ENCODE peak calls at places on chromosomes 5 and 9, in seven cellular contexts. C is fibroblast of lung, D is RWPE2, Z is GM23338, H is aorta, K is cardiac muscle cell, L is uterus. Y is an unnamed sample.

GRCh38 chr5:102554728-102555127 is 55.9 kb upstream of the SLCO6A1 start:
- DNase-seq in D (no peak), L (no peak), C (no peak), Z (peak; percentile 47), K (peak; percentile 20), H (no peak), Y (no peak)

GRCh38 chr9:122403381-122404002 is 32.7 kb downstream of the PTGS1 start:
- DNase-seq in H (no peak), K (no peak), L (no peak), C (no peak), Z (no peak), D (no peak), Y (no peak)

GRCh38 chr5:154565123-154565522 is 87.1 kb upstream of the HAND1 start:
- DNase-seq in D (no peak), L (no peak), Z (no peak), C (no peak), H (no peak), K (no peak), Y (no peak)

GRCh38 chr9:5562806-5563416 is 52.6 kb downstream of the PDCD1LG2 start:
- DNase-seq in D (no peak), C (no peak), L (no peak), H (no peak), K (no peak), Z (no peak), Y (no peak)

GRCh38 chr5:100777680-100778281 is 125.3 kb downstream of the ST8SIA4 start:
- DNase-seq in C (peak; percentile 92), Z (no peak), K (peak; percentile 88), L (no peak), D (peak; percentile 69), H (no peak), Y (no peak)

GRCh38 chr5:16992006-16992405 is 55.9 kb upstream of the MYO10 start:
- DNase-seq in C (peak; percentile 27), L (no peak), Z (no peak), D (no peak), H (no peak), K (no peak), Y (no peak)

GRCh38 chr9:33651125-33651524 is 127.1 kb downstream of the ANKRD18B start:
- DNase-seq in H (no peak), L (no peak), K (no peak), Z (peak; percentile 65), D (no peak), C (no peak), Y (no peak)

GRCh38 chr9:99867968-99868367 is 38.5 kb upstream of the STX17 start:
- DNase-seq in Z (no peak), H (no peak), K (no peak), D (no peak), L (no peak), C (no peak), Y (no peak)

GRCh38 chr9:36187414-36187813 is 3.3 kb upstream of the CLTA start:
- DNase-seq in L (no peak), D (no peak), K (peak; percentile 82), Z (no peak), C (peak; percentile 33), H (no peak), Y (no peak)

GRCh38 chr9:124033348-124033747 is 21.8 kb downstream of the LHX2 start:
- DNase-seq in K (no peak), L (no peak), D (no peak), Z (no peak), H (peak; percentile 9), C (no peak), Y (no peak)

GRCh38 chr5:131246515-131246914 is 17.3 kb upstream of the CDC42SE2 start:
- DNase-seq in Z (no peak), C (no peak), H (no peak), D (no peak), K (no peak), L (no peak), Y (no peak)

DNA sequence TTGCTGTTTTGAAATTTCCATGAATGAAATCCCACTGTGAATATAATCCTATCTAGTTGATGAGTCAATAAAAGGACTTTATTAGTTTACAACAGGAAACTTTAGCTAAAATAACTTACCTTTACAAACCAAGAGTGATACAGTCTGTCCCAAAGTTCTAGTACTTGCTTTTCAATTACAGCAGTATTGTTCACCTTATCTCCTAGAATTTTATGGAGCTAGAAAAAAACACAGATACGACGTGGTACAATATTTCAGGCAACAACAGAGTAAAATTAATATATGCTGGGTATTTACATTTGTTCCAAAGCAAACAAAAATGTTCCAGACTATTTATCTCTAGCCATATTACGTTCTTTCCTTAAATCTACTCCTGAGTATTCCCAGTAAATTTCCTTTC is 46.9 kb upstream of the CTNNAL1 start:
- DNase-seq in Z (no peak), D (no peak), L (no peak), H (no peak), K (no peak), C (no peak), Y (no peak)
- H3K36me3 ChIP-seq in Z (peaks cover 49% of the 10 kb centered on the region), D (peaks cover 90% of the 10 kb centered on the region), L (no peaks in the 10 kb centered on the region), H (peaks cover 11% of the 10 kb centered on the region), K (peaks cover 17% of the 10 kb centered on the region), C (peaks cover 7% of the 10 kb centered on the region), Y (peaks cover 24% of the 10 kb centered on the region)

GRCh38 chr9:27150758-27151431 is 41.9 kb downstream of the TEK start:
- DNase-seq in Z (no peak), D (no peak), K (peak; percentile 84), C (peak; percentile 43), H (no peak), L (no peak), Y (no peak)
- H3K4me1 ChIP-seq in Z (peaks cover 7% of the 10 kb centered on the region), D (peaks cover 28% of the 10 kb centered on the region), K (peaks cover 6% of the 10 kb centered on the region), C (peaks cover 6% of the 10 kb centered on the region), H (no peaks in the 10 kb centered on the region), L (no peaks in the 10 kb centered on the region), Y (no peaks in the 10 kb centered on the region)

GRCh38 chr5:157322581-157322980 is 56.7 kb downstream of the CYFIP2 start:
- DNase-seq in C (no peak), K (no peak), Z (no peak), D (no peak), H (no peak), L (no peak), Y (no peak)
- H3K36me3 ChIP-seq in C (no peaks in the 10 kb centered on the region), K (peaks cover 67% of the 10 kb centered on the region), Z (peaks cover 6% of the 10 kb centered on the region), D (no peaks in the 10 kb centered on the region), H (no peaks in the 10 kb centered on the region), L (no peaks in the 10 kb centered on the region), Y (peaks cover 77% of the 10 kb centered on the region)

GRCh38 chr9:77980622-77981021 is 51.0 kb downstream of the GNAQ start:
- DNase-seq in D (no peak), K (peak; percentile 56), C (peak; percentile 64), Z (no peak), H (no peak), L (no peak), Y (no peak)

GRCh38 chr9:77978086-77978781 is 53.4 kb downstream of the GNAQ start:
- DNase-seq in K (no peak), L (no peak), H (no peak), D (no peak), Z (no peak), C (no peak), Y (no peak)

GRCh38 chr9:77982985-77983662 is 48.5 kb downstream of the GNAQ start:
- DNase-seq in H (no peak), L (no peak), C (no peak), K (no peak), D (no peak), Z (no peak), Y (no peak)

GRCh38 chr9:77981907-77982306 is 49.7 kb downstream of the GNAQ start:
- DNase-seq in D (no peak), K (no peak), Z (no peak), L (no peak), C (no peak), H (no peak), Y (no peak)

DNA sequence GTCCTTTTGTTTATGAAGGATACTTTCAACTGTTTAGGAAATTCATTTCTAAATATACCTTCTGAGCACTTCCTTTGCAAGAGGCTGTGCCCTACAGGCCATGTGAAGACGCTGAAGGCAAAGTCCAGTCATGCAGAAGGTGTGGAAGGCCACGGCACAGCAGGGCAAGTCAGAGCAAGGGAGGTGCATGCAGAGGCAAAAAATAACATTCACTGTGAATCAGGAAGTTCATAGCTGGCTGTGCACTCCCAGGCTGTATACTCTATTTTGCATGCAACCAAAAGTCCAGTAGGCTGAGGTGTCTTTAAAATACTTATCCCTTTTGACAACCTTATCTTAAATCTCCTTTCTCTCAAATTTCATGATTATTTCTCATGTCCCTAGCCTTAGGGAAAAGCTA is 50.3 kb downstream of the GNAQ start:
- DNase-seq in K (no peak), Z (no peak), C (peak; percentile 17), D (peak; percentile 80), H (no peak), L (no peak), Y (no peak)
- H3K4me1 ChIP-seq in K (peaks cover 20% of the 10 kb centered on the region), Z (peaks cover 19% of the 10 kb centered on the region), C (peaks cover 8% of the 10 kb centered on the region), D (peaks cover 45% of the 10 kb centered on the region), H (no peaks in the 10 kb centered on the region), L (peaks cover 5% of the 10 kb centered on the region), Y (peaks cover 60% of the 10 kb centered on the region)

DNA sequence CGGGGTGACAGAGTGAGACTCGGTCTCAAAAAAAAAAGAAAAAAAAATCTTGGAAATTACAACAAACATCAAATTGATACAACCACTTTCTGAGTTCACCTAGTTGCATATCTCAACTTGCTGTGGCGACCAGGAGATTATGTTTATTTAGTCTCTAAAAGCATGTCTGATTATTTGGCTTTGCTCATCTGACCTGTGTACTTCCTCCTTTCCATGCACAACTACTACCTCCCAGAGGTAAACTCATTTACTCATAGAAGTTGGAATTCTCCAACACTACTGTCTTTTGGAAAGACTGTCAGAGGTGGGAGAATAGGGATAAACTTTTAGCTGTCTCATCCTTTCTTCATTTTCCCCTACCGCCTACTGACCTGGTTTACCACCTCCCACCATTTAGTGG is 42.6 kb downstream of the MTMR12 start:
- DNase-seq in L (no peak), Z (no peak), H (no peak), D (no peak), C (no peak), K (no peak), Y (no peak)
- H3K36me3 ChIP-seq in L (no peaks in the 10 kb centered on the region), Z (peaks cover 54% of the 10 kb centered on the region), H (peaks cover 7% of the 10 kb centered on the region), D (peaks cover 81% of the 10 kb centered on the region), C (peaks cover 5% of the 10 kb centered on the region), K (peaks cover 24% of the 10 kb centered on the region), Y (peaks cover 42% of the 10 kb centered on the region)

DNA sequence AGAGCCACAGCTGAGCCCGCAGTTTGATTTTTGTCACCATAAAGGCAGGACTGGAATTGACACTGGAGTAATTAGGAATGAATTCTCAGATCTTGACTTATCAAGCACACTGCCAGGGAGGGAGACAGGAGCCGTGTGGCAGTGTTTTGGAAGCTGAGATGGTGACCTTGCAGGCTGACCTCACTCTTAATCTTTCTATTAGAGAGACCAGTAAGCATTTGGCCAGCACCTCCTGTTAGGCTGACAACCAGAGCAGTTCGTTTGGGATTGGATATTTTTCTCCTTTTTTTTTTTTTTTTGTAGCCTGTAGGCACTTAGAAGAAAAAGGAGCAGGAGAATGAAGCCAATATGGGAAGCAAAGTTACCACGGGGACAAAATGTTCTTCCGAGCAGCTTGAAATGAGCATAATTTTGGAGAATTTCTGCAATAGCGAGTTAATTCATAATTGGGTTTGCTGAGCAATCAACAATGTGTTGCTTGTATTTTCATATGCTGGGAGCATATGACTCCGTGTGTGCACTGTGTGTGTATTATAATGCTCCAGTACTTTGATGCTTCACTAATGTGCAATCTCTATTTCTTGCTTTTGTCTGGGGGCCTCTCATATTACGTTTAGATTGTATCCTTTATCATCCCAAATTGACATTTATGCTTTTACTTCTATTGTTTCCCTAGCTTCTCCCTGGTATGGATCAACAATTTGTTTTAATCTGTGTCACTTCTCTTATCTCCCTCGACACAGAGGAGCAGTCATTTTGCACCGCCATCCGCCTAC is 372.8 kb upstream of the WWC1 start:
- DNase-seq in K (no peak), Z (no peak), L (no peak), D (no peak), H (no peak), C (no peak), Y (no peak)
- H3K4me1 ChIP-seq in K (peaks cover 23% of the 10 kb centered on the region), Z (peaks cover 16% of the 10 kb centered on the region), L (no peaks in the 10 kb centered on the region), D (peaks cover 5% of the 10 kb centered on the region), H (no peaks in the 10 kb centered on the region), C (no peaks in the 10 kb centered on the region), Y (no peaks in the 10 kb centered on the region)

Y was measured in CD8-positive, alpha-beta memory T cell.